ENCODE peak calls at places on chromosomes 5 and 9, in eight cellular contexts. C, B, X, K, A, H, J and G are unnamed samples.
A peak's percentile ranks its signal among the peaks of the same experiment; 100 is the strongest.

GRCh38 chr5:148815578-148815977 is 10.8 kb upstream of the ADRB2 start:
- DNase-seq in A (no peak), B (no peak), J (no peak), C (no peak), K (no peak), X (no peak), H (no peak), G (no peak)

GRCh38 chr9:93035821-93036351 is 22.6 kb upstream of the SUSD3 start:
- DNase-seq in X (no peak), A (no peak), K (no peak), B (no peak), C (no peak), J (no peak), H (no peak), G (no peak)

GRCh38 chr9:74555015-74555414 is 57.9 kb downstream of the RORB start:
- DNase-seq in K (no peak), B (no peak), H (no peak), J (no peak), X (no peak), C (no peak), A (no peak), G (no peak)

GRCh38 chr5:73945505-73945904 is 319.5 kb downstream of the ARHGEF28 start:
- DNase-seq in A (no peak), C (no peak), J (no peak), X (no peak), B (no peak), H (no peak), K (peak; percentile 21), G (no peak)

GRCh38 chr5:124264499-124264898 is 481.9 kb downstream of the ZNF608 start:
- DNase-seq in A (no peak), K (no peak), B (no peak), C (no peak), X (peak; percentile 49), J (no peak), H (no peak), G (no peak)

GRCh38 chr9:114033397-114034103 is 44.5 kb downstream of the AMBP start:
- DNase-seq in C (no peak), K (no peak), J (peak; percentile 19), H (peak; percentile 13), B (peak; percentile 58), A (peak; percentile 23), X (no peak), G (no peak)

GRCh38 chr5:175059687-175060194 is 335.4 kb downstream of the MSX2 start:
- DNase-seq in A (no peak), B (no peak), H (peak; percentile 24), X (peak; percentile 58), K (peak; percentile 12), C (peak; percentile 8), J (peak; percentile 80), G (no peak)

GRCh38 chr5:51521583-51521982 is 138.3 kb downstream of the ISL1 start:
- DNase-seq in C (no peak), B (no peak), X (no peak), K (no peak), A (no peak), J (no peak), H (no peak), G (no peak)

GRCh38 chr9:70874451-70874850 is 247.0 kb downstream of the TRPM3 start:
- DNase-seq in A (peak; percentile 44), H (no peak), X (no peak), C (no peak), K (no peak), B (no peak), J (peak; percentile 12), G (no peak)

GRCh38 chr9:114278356-114278755 is 44.5 kb upstream of the ORM1 start:
- DNase-seq in B (no peak), K (no peak), X (no peak), J (no peak), H (no peak), C (no peak), A (no peak), G (no peak)

DNA sequence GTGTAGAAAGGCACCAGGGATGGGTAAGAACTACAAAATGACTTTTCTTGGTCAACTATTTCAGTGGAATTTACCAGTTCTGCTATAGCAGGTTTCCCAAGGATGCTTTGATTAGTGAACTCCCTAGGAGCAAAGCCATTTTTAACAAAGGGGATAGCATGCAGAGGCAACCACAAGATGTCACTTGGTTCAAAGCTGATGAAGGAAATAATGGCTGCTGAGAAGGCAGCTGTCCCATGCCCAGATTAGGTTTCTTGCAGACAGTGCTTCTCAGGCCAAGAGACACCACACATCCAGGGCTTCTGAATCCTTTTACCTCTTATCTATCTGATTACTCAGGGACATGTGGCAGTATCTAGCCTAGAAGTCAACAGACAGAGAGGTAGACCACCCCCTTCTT is 192.6 kb downstream of the DOCK8 start:
- DNase-seq in A (no peak), K (no peak), J (no peak), C (no peak), B (no peak), H (no peak), X (no peak), G (no peak)
- TF ChIP-seq CTCF in A (no peak), K (no peak), J (no peak), C (no peak), B (no peak), H (no peak), X (no peak), G (no peak)

GRCh38 chr5:125412051-125412560 is 665.7 kb upstream of the ZNF608 start:
- DNase-seq in H (no peak), K (peak; percentile 92), A (peak; percentile 44), C (no peak), J (peak; percentile 44), B (peak; percentile 25), X (peak; percentile 58), G (peak; percentile 72)
- TF ChIP-seq CTCF in H (no peak), K (peak; percentile 20), A (peak; percentile 14), C (peak; percentile 37), J (no peak), B (peak; percentile 36), X (no peak), G (peak; percentile 12)

GRCh38 chr9:126561582-126561981 is 52.1 kb upstream of the LMX1B start:
- DNase-seq in B (no peak), A (no peak), J (no peak), K (no peak), H (peak; percentile 19), X (no peak), C (no peak), G (no peak)

GRCh38 chr9:126564128-126564527 is 49.6 kb upstream of the LMX1B start:
- DNase-seq in K (no peak), C (no peak), H (no peak), A (no peak), X (no peak), B (no peak), J (no peak), G (no peak)

GRCh38 chr9:126563556-126563955 is 50.2 kb upstream of the LMX1B start:
- DNase-seq in B (no peak), K (no peak), H (no peak), X (no peak), A (no peak), J (no peak), C (no peak), G (no peak)

GRCh38 chr9:126565336-126566128 is 48.2 kb upstream of the LMX1B start:
- DNase-seq in X (no peak), C (no peak), H (no peak), A (no peak), J (no peak), K (no peak), B (no peak), G (no peak)

DNA sequence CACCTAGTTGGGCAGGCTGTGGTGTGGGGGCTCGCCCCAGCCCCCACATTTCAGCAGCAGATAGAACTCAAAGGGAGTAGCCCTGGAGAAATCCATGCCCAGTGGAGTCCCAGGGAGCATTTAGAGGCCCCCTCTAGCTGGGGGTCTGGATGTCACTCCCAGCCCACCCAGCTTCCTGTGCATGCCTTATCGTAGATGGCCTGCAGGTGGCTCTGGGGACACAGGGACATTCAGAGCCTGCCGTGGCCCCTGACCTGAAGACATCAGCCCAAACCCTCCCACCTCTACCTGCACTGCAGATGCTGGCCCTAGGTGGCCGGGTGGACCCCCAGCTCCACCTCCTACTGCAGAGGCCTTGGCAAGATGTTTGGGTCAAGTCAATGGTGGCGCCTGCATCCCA is 49.0 kb upstream of the LMX1B start:
- DNase-seq in B (no peak), J (no peak), C (no peak), X (no peak), K (no peak), H (no peak), A (no peak), G (no peak)
- TF ChIP-seq CTCF in B (peak; percentile 24), J (peak; percentile 37), C (peak; percentile 30), X (no peak), K (peak; percentile 3), H (peak; percentile 25), A (no peak), G (peak; percentile 29)

GRCh38 chr5:52648726-52649125 is 139.0 kb upstream of the ITGA1 start:
- DNase-seq in K (no peak), X (no peak), J (no peak), H (no peak), C (no peak), A (no peak), B (no peak), G (no peak)
- TF ChIP-seq CTCF in K (no peak), X (no peak), J (no peak), H (no peak), C (no peak), A (no peak), B (no peak), G (no peak)

DNA sequence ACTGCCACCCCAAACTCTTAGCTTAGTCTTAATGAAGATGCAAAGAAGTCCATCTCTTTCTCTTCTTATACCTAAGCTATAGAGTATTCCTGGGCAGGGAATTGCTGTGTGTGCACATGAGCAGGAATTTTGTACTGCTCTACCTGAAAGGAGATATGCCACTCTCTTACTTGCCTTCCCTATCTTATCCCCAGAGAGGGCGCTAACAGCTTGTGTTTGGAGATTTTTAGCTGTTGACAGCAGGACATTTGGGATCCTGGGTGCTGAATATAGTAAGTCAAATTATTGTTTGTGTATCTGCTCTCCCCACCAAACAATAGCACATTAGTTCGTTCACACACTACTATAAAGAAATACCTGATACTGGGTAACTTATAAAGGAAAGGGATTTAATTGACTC is 159.5 kb downstream of the GABRG2 start:
- DNase-seq in C (no peak), X (no peak), J (no peak), B (no peak), A (no peak), K (no peak), H (no peak), G (no peak)
- TF ChIP-seq CTCF in C (no peak), X (no peak), J (no peak), B (peak; percentile 18), A (no peak), K (no peak), H (no peak), G (no peak)

GRCh38 chr9:133892193-133892920 is 99.8 kb downstream of the VAV2 start:
- DNase-seq in A (no peak), X (no peak), B (no peak), J (no peak), K (no peak), H (peak; percentile 99), C (no peak), G (no peak)
- TF ChIP-seq CTCF in A (no peak), X (no peak), B (no peak), J (no peak), K (no peak), H (peak; percentile 37), C (no peak), G (no peak)